ENCODE peak calls at places on chromosomes 6 and 20, in nine cellular contexts. M, A, F, B, K, O, U, D and X are unnamed samples.
A peak's percentile ranks its signal among the peaks of the same experiment; 100 is the strongest.

GRCh38 chr6:116975600-116975999 is 98.6 kb downstream of the RFX6 start:
- DNase-seq in K (no peak), M (peak; percentile 49), F (no peak), O (no peak), A (peak; percentile 14), B (no peak), D (no peak), U (no peak), X (peak; percentile 4)

GRCh38 chr20:46715292-46715756 is 5.9 kb downstream of the SLC2A10 start:
- DNase-seq in B (peak; percentile 68), U (peak; percentile 48), F (peak; percentile 46), D (no peak), M (peak; percentile 42), K (peak; percentile 80), A (peak; percentile 45), O (peak; percentile 64), X (peak; percentile 40)

GRCh38 chr6:72595812-72596211 is 26.1 kb upstream of the KCNQ5 start:
- DNase-seq in M (no peak), U (no peak), O (no peak), D (no peak), F (no peak), K (no peak), A (no peak), B (no peak), X (no peak)

GRCh38 chr6:67068781-67069180 is 1361.8 kb upstream of the EYS start:
- DNase-seq in U (peak; percentile 33), F (no peak), O (no peak), K (no peak), M (no peak), D (no peak), A (no peak), B (no peak), X (no peak)

GRCh38 chr20:59948828-59949720 is 8.9 kb downstream of the FAM217B start:
- DNase-seq in F (no peak), M (peak; percentile 73), A (peak; percentile 66), B (peak; percentile 31), K (peak; percentile 48), U (peak; percentile 62), O (no peak), D (no peak), X (peak; percentile 29)

GRCh38 chr6:34526992-34527728 is 29.0 kb downstream of the SPDEF start:
- DNase-seq in D (peak; percentile 99), U (peak; percentile 97), B (peak; percentile 41), M (peak; percentile 92), K (peak; percentile 95), F (peak; percentile 85), A (peak; percentile 92), O (peak; percentile 98), X (peak; percentile 60)

GRCh38 chr20:45897289-45897688 is 6.2 kb downstream of the CTSA start:
- DNase-seq in F (no peak), D (no peak), K (no peak), A (no peak), M (no peak), B (no peak), U (no peak), O (no peak), X (no peak)

GRCh38 chr20:16397053-16397452 is 176.2 kb downstream of the KIF16B start:
- DNase-seq in D (no peak), O (peak; percentile 75), B (no peak), M (no peak), K (no peak), F (no peak), A (no peak), U (no peak), X (no peak)

GRCh38 chr6:117540670-117541069 is 58.2 kb downstream of the DCBLD1 start:
- DNase-seq in F (peak; percentile 33), M (peak; percentile 88), A (peak; percentile 61), B (no peak), O (no peak), U (no peak), D (no peak), K (peak; percentile 90), X (no peak)

GRCh38 chr20:48799315-48800105 is 28.3 kb downstream of the PREX1 start:
- DNase-seq in D (no peak), O (no peak), F (no peak), U (no peak), A (no peak), M (no peak), B (no peak), K (no peak), X (no peak)

GRCh38 chr20:5195655-5196054 is 68.8 kb downstream of the CDS2 start:
- DNase-seq in B (no peak), K (no peak), F (no peak), M (peak; percentile 52), U (no peak), O (no peak), A (peak; percentile 77), D (no peak), X (no peak)

GRCh38 chr20:38132910-38133501 is 32.1 kb downstream of the TGM2 start:
- DNase-seq in F (no peak), U (no peak), A (no peak), O (no peak), M (no peak), D (no peak), K (no peak), B (no peak), X (no peak)

DNA sequence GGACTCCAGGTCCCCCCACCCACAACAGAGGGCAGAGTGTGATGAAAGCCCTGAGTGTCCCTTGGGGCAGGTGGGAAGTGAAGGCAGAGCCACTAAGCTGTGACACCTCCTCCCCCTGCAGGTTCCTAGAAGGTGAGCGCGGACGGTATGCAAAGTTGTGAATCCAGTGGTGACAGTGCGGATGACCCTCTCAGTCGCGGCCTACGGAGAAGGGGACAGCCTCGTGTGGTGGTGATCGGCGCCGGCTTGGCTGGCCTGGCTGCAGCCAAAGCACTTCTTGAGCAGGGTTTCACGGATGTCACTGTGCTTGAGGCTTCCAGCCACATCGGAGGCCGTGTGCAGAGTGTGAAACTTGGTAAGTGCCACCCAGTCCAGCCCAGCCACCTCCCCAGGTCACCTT is 159.6 kb upstream of the RNF24 start:
- DNase-seq in B (no peak), D (no peak), A (no peak), M (no peak), K (no peak), U (no peak), O (no peak), F (no peak), X (no peak)
- TF ChIP-seq CTCF in B (no peak), D (no peak), A (no peak), M (no peak), K (no peak), U (no peak), O (no peak), F (no peak), X (no peak)

GRCh38 chr20:40672095-40672494 is 16.9 kb downstream of the MAFB start:
- DNase-seq in B (no peak), U (no peak), D (no peak), M (no peak), O (no peak), K (no peak), A (no peak), F (no peak), X (no peak)

GRCh38 chr20:40675599-40676221 is 13.3 kb downstream of the MAFB start:
- DNase-seq in K (no peak), A (no peak), F (no peak), U (no peak), M (no peak), D (no peak), B (no peak), O (no peak), X (no peak)

GRCh38 chr20:40670251-40670650 is 18.8 kb downstream of the MAFB start:
- DNase-seq in O (no peak), M (no peak), B (no peak), K (no peak), U (no peak), A (no peak), F (no peak), D (no peak), X (no peak)

GRCh38 chr20:40676466-40676865 is 12.6 kb downstream of the MAFB start:
- DNase-seq in O (no peak), K (no peak), D (no peak), B (no peak), M (no peak), U (no peak), A (no peak), F (no peak), X (no peak)

GRCh38 chr20:40673442-40673841 is 15.6 kb downstream of the MAFB start:
- DNase-seq in D (no peak), K (peak; percentile 53), A (no peak), B (no peak), U (no peak), F (no peak), M (no peak), O (no peak), X (no peak)
- TF ChIP-seq CTCF in D (no peak), K (no peak), A (no peak), B (no peak), U (no peak), F (no peak), M (no peak), O (no peak), X (no peak)

GRCh38 chr6:17086469-17086868 is 15.4 kb upstream of the STMND1 start:
- DNase-seq in O (no peak), D (no peak), M (peak; percentile 83), F (peak; percentile 53), B (peak; percentile 49), A (peak; percentile 82), U (peak; percentile 59), K (peak; percentile 83), X (peak; percentile 65)
- TF ChIP-seq CTCF in O (peak; percentile 62), D (peak; percentile 76), M (peak; percentile 63), F (peak; percentile 60), B (peak; percentile 59), A (peak; percentile 75), U (peak; percentile 64), K (peak; percentile 72), X (peak; percentile 67)

GRCh38 chr20:64133951-64134407 is 26.6 kb upstream of the NPBWR2 start:
- DNase-seq in A (peak; percentile 13), M (no peak), D (no peak), U (peak; percentile 60), F (no peak), K (no peak), O (no peak), B (no peak), X (no peak)

GRCh38 chr20:64129146-64129782 is 21.9 kb upstream of the NPBWR2 start:
- DNase-seq in D (no peak), A (no peak), F (no peak), B (no peak), M (no peak), O (no peak), U (no peak), K (no peak), X (no peak)

GRCh38 chr20:64130876-64131275 is 23.5 kb upstream of the NPBWR2 start:
- DNase-seq in F (no peak), A (no peak), K (no peak), O (no peak), D (no peak), B (no peak), M (no peak), U (no peak), X (no peak)

GRCh38 chr20:64130271-64130670 is 22.9 kb upstream of the NPBWR2 start:
- DNase-seq in A (no peak), F (no peak), D (no peak), B (no peak), U (no peak), O (no peak), K (no peak), M (no peak), X (no peak)

DNA sequence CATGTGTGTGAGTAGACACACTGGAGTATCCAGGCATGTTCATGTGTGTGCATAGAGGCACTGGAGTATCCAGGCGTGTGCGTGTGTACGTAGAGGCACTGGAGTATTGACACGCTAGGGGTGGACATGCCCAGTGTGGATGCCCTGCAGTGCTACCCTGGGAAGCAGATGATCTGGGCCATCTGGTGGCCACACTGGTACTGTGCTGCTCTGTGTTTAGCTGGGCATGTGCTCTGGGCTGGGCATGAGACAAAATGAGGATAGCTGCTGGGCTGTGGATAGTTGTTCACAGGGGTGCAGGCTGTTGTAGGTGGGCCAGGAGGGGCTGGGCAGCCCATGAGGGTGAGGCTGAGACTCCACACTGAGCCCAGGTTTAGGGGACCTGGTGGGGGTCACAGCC is 24.0 kb upstream of the NPBWR2 start:
- DNase-seq in U (no peak), K (peak; percentile 72), O (no peak), M (peak; percentile 11), B (no peak), A (peak; percentile 24), F (peak; percentile 81), D (no peak), X (peak; percentile 2)
- TF ChIP-seq CTCF in U (no peak), K (peak; percentile 25), O (no peak), M (peak; percentile 23), B (peak; percentile 36), A (peak; percentile 38), F (peak; percentile 38), D (no peak), X (peak; percentile 22)